ENCODE peak calls at places on chromosome 5, in five cellular contexts. One of them, this sample, is unnamed.

GRCh38 chr5:122091942-122092600 is 14.0 kb upstream of the LOX start:
- DNase-seq in CD8-positive, alpha-beta T cell: no peak
- DNase-seq in breast epithelium: no peak
- DNase-seq in psoas muscle: no peak
- DNase-seq in body of pancreas: no peak
- DNase-seq in this sample: no peak

GRCh38 chr5:166865206-166865605 is 1426.2 kb upstream of the WWC1 start:
- DNase-seq in body of pancreas: no peak
- DNase-seq in breast epithelium: no peak
- DNase-seq in CD8-positive, alpha-beta T cell: no peak
- DNase-seq in psoas muscle: no peak
- DNase-seq in this sample: no peak

GRCh38 chr5:72347801-72348305 is 27.7 kb downstream of the PTCD2 start:
- DNase-seq in body of pancreas: no peak
- DNase-seq in CD8-positive, alpha-beta T cell: no peak
- DNase-seq in breast epithelium: no peak
- DNase-seq in psoas muscle: no peak
- DNase-seq in this sample: peak

GRCh38 chr5:126628102-126628501 is 27.4 kb downstream of the PHAX start:
- DNase-seq in body of pancreas: no peak
- DNase-seq in CD8-positive, alpha-beta T cell: no peak
- DNase-seq in psoas muscle: no peak
- DNase-seq in breast epithelium: no peak
- DNase-seq in this sample: no peak

GRCh38 chr5:181059297-181060230 is 19.5 kb downstream of the BTNL9 start:
- DNase-seq in CD8-positive, alpha-beta T cell: no peak
- DNase-seq in psoas muscle: no peak
- DNase-seq in body of pancreas: no peak
- DNase-seq in breast epithelium: no peak
- DNase-seq in this sample: no peak

GRCh38 chr5:111635946-111636315 is 121.1 kb downstream of the NREP start:
- DNase-seq in body of pancreas: no peak
- DNase-seq in CD8-positive, alpha-beta T cell: no peak
- DNase-seq in breast epithelium: no peak
- DNase-seq in psoas muscle: no peak
- DNase-seq in this sample: peak

GRCh38 chr5:67094476-67095300 is 101.9 kb downstream of the CD180 start:
- DNase-seq in body of pancreas: no peak
- DNase-seq in CD8-positive, alpha-beta T cell: no peak
- DNase-seq in psoas muscle: no peak
- DNase-seq in breast epithelium: no peak
- DNase-seq in this sample: peak

GRCh38 chr5:131186561-131187256 is 16.0 kb downstream of the LYRM7 start:
- DNase-seq in psoas muscle: no peak
- DNase-seq in CD8-positive, alpha-beta T cell: no peak
- DNase-seq in breast epithelium: no peak
- DNase-seq in body of pancreas: no peak
- DNase-seq in this sample: no peak

GRCh38 chr5:103000089-103000488 is 119.8 kb downstream of the GIN1 start:
- DNase-seq in body of pancreas: no peak
- DNase-seq in psoas muscle: no peak
- DNase-seq in CD8-positive, alpha-beta T cell: no peak
- DNase-seq in breast epithelium: no peak
- DNase-seq in this sample: no peak

GRCh38 chr5:142821733-142822487 is 51.7 kb downstream of the ARHGAP26 start:
- DNase-seq in body of pancreas: no peak
- DNase-seq in breast epithelium: no peak
- DNase-seq in psoas muscle: no peak
- DNase-seq in CD8-positive, alpha-beta T cell: no peak
- DNase-seq in this sample: no peak

GRCh38 chr5:178322736-178323540 is 90.3 kb upstream of the PHYKPL start:
- DNase-seq in body of pancreas: no peak
- DNase-seq in psoas muscle: no peak
- DNase-seq in breast epithelium: no peak
- DNase-seq in CD8-positive, alpha-beta T cell: no peak
- DNase-seq in this sample: no peak

GRCh38 chr5:35101016-35101415 is 53.3 kb upstream of the AGXT2 start:
- DNase-seq in body of pancreas: no peak
- DNase-seq in breast epithelium: no peak
- DNase-seq in CD8-positive, alpha-beta T cell: no peak
- DNase-seq in psoas muscle: no peak
- DNase-seq in this sample: no peak

GRCh38 chr5:83368317-83368716 is 103.2 kb upstream of the VCAN start:
- DNase-seq in CD8-positive, alpha-beta T cell: no peak
- DNase-seq in breast epithelium: no peak
- DNase-seq in body of pancreas: no peak
- DNase-seq in psoas muscle: no peak
- DNase-seq in this sample: peak

GRCh38 chr5:139061274-139061673 is 136.9 kb downstream of the SIL1 start:
- DNase-seq in psoas muscle: peak
- DNase-seq in breast epithelium: peak
- DNase-seq in body of pancreas: peak
- DNase-seq in CD8-positive, alpha-beta T cell: no peak
- DNase-seq in this sample: no peak

GRCh38 chr5:124644138-124644537 is 102.3 kb downstream of the ZNF608 start:
- DNase-seq in CD8-positive, alpha-beta T cell: no peak
- DNase-seq in psoas muscle: no peak
- DNase-seq in breast epithelium: no peak
- DNase-seq in body of pancreas: no peak
- DNase-seq in this sample: no peak

GRCh38 chr5:37886207-37886905 is 46.5 kb upstream of the GDNF start:
- DNase-seq in psoas muscle: no peak
- DNase-seq in CD8-positive, alpha-beta T cell: no peak
- DNase-seq in breast epithelium: no peak
- DNase-seq in body of pancreas: no peak
- DNase-seq in this sample: no peak

GRCh38 chr5:143456952-143457547 is 53.6 kb upstream of the NR3C1 start:
- DNase-seq in breast epithelium: no peak
- DNase-seq in psoas muscle: no peak
- DNase-seq in CD8-positive, alpha-beta T cell: no peak
- DNase-seq in body of pancreas: no peak
- DNase-seq in this sample: no peak

GRCh38 chr5:121640298-121640697 is 211.4 kb upstream of the FTMT start:
- DNase-seq in psoas muscle: peak
- DNase-seq in CD8-positive, alpha-beta T cell: no peak
- DNase-seq in breast epithelium: no peak
- DNase-seq in body of pancreas: no peak
- DNase-seq in this sample: no peak

GRCh38 chr5:36876965-36877666 is 547 bp downstream of the NIPBL start:
- DNase-seq in body of pancreas: peak
- DNase-seq in breast epithelium: peak
- DNase-seq in psoas muscle: peak
- DNase-seq in CD8-positive, alpha-beta T cell: peak
- DNase-seq in this sample: no peak

GRCh38 chr5:112338681-112339337 is 80.3 kb downstream of the EPB41L4A start:
- DNase-seq in CD8-positive, alpha-beta T cell: no peak
- DNase-seq in breast epithelium: peak
- DNase-seq in psoas muscle: no peak
- DNase-seq in body of pancreas: no peak
- DNase-seq in this sample: no peak

GRCh38 chr5:137220523-137220927 is 278.6 kb downstream of the SPOCK1 start:
- DNase-seq in psoas muscle: no peak
- DNase-seq in breast epithelium: no peak
- DNase-seq in CD8-positive, alpha-beta T cell: no peak
- DNase-seq in body of pancreas: no peak
- DNase-seq in this sample: peak

GRCh38 chr5:132427285-132428146 is 58.0 kb downstream of the SLC22A5 start:
- DNase-seq in body of pancreas: peak
- DNase-seq in breast epithelium: no peak
- DNase-seq in psoas muscle: no peak
- DNase-seq in CD8-positive, alpha-beta T cell: peak
- DNase-seq in this sample: no peak

GRCh38 chr5:67204821-67205220 is 8.2 kb upstream of the CD180 start:
- DNase-seq in psoas muscle: no peak
- DNase-seq in breast epithelium: no peak
- DNase-seq in body of pancreas: no peak
- DNase-seq in CD8-positive, alpha-beta T cell: no peak
- DNase-seq in this sample: no peak

GRCh38 chr5:119321569-119322311 is 34.1 kb upstream of the TNFAIP8 start:
- DNase-seq in psoas muscle: no peak
- DNase-seq in CD8-positive, alpha-beta T cell: no peak
- DNase-seq in body of pancreas: no peak
- DNase-seq in breast epithelium: no peak
- DNase-seq in this sample: no peak

GRCh38 chr5:72363146-72363802 is 43.1 kb downstream of the PTCD2 start:
- DNase-seq in psoas muscle: no peak
- DNase-seq in body of pancreas: no peak
- DNase-seq in CD8-positive, alpha-beta T cell: no peak
- DNase-seq in breast epithelium: no peak
- DNase-seq in this sample: peak

GRCh38 chr5:41120600-41120999 is 49.5 kb upstream of the MROH2B start:
- DNase-seq in breast epithelium: no peak
- DNase-seq in psoas muscle: peak
- DNase-seq in body of pancreas: no peak
- DNase-seq in CD8-positive, alpha-beta T cell: no peak
- DNase-seq in this sample: no peak

GRCh38 chr5:79508354-79508753 is 5.6 kb downstream of the HOMER1 start:
- DNase-seq in CD8-positive, alpha-beta T cell: no peak
- DNase-seq in breast epithelium: no peak
- DNase-seq in body of pancreas: no peak
- DNase-seq in psoas muscle: no peak
- DNase-seq in this sample: no peak

GRCh38 chr5:138955672-138956295 is 80.6 kb upstream of the LRRTM2 start:
- DNase-seq in breast epithelium: no peak
- DNase-seq in CD8-positive, alpha-beta T cell: no peak
- DNase-seq in body of pancreas: peak
- DNase-seq in psoas muscle: no peak
- DNase-seq in this sample: no peak

GRCh38 chr5:170169996-170170395 is 62.8 kb upstream of the C5orf58 start:
- DNase-seq in breast epithelium: no peak
- DNase-seq in psoas muscle: no peak
- DNase-seq in CD8-positive, alpha-beta T cell: no peak
- DNase-seq in body of pancreas: no peak
- DNase-seq in this sample: no peak

GRCh38 chr5:53425598-53426516 is 54.6 kb upstream of the FST start:
- DNase-seq in breast epithelium: no peak
- DNase-seq in psoas muscle: no peak
- DNase-seq in body of pancreas: peak
- DNase-seq in CD8-positive, alpha-beta T cell: no peak
- DNase-seq in this sample: no peak

GRCh38 chr5:80931423-80931822 is 28.7 kb upstream of the RASGRF2 start:
- DNase-seq in CD8-positive, alpha-beta T cell: no peak
- DNase-seq in psoas muscle: no peak
- DNase-seq in breast epithelium: no peak
- DNase-seq in body of pancreas: no peak
- DNase-seq in this sample: no peak

GRCh38 chr5:80934751-80935150 is 25.4 kb upstream of the RASGRF2 start:
- DNase-seq in psoas muscle: no peak
- DNase-seq in breast epithelium: no peak
- DNase-seq in body of pancreas: no peak
- DNase-seq in CD8-positive, alpha-beta T cell: no peak
- DNase-seq in this sample: no peak

GRCh38 chr5:80937591-80937990 is 22.6 kb upstream of the RASGRF2 start:
- DNase-seq in body of pancreas: no peak
- DNase-seq in psoas muscle: no peak
- DNase-seq in CD8-positive, alpha-beta T cell: no peak
- DNase-seq in breast epithelium: no peak
- DNase-seq in this sample: no peak

GRCh38 chr5:80933061-80933460 is 27.1 kb upstream of the RASGRF2 start:
- DNase-seq in body of pancreas: no peak
- DNase-seq in CD8-positive, alpha-beta T cell: no peak
- DNase-seq in psoas muscle: no peak
- DNase-seq in breast epithelium: no peak
- DNase-seq in this sample: no peak

DNA sequence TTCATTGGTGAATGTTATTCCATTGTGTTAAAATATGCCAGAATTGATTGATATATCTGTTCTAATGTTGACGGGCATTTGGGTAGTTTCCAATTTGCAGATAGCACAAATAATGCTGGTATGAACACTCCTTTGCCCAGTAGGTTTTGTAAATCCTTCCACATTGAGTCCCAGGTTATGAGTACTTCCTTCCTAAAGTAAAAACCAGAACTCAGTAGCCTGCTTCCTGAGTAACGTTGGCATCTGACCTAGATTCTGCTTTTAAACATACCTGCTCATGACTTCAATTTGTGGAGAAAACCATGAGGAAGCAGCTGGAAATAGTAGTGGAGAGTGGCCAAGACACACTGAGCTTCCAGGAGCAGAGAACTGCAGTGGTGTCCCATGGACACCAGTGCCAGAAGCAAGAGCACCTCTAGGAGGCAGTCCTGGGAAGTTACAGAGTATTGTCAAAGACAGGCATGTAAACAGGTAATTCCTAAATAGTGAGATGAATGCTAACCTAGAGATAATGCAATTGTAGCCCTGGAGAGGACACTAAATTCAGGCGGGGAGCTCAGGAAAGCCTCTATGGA is 24.3 kb upstream of the RASGRF2 start:
- DNase-seq in CD8-positive, alpha-beta T cell: no peak
- DNase-seq in breast epithelium: no peak
- DNase-seq in psoas muscle: no peak
- DNase-seq in body of pancreas: no peak
- DNase-seq in this sample: no peak
- TF ChIP-seq CTCF in CD8-positive, alpha-beta T cell: no peak
- TF ChIP-seq CTCF in breast epithelium: no peak
- TF ChIP-seq CTCF in psoas muscle: no peak
- TF ChIP-seq CTCF in body of pancreas: no peak
- TF ChIP-seq CTCF in this sample: no peak

GRCh38 chr5:81192351-81192750 is 40.8 kb upstream of the CKMT2 start:
- DNase-seq in CD8-positive, alpha-beta T cell: no peak
- DNase-seq in breast epithelium: no peak
- DNase-seq in psoas muscle: no peak
- DNase-seq in body of pancreas: no peak
- DNase-seq in this sample: no peak
- TF ChIP-seq CTCF in CD8-positive, alpha-beta T cell: no peak
- TF ChIP-seq CTCF in breast epithelium: no peak
- TF ChIP-seq CTCF in psoas muscle: no peak
- TF ChIP-seq CTCF in body of pancreas: no peak
- TF ChIP-seq CTCF in this sample: no peak

GRCh38 chr5:153782589-153783238 is 256.0 kb downstream of the FAM114A2 start:
- DNase-seq in body of pancreas: no peak
- DNase-seq in CD8-positive, alpha-beta T cell: no peak
- DNase-seq in breast epithelium: no peak
- DNase-seq in psoas muscle: no peak
- DNase-seq in this sample: no peak
- TF ChIP-seq CTCF in body of pancreas: no peak
- TF ChIP-seq CTCF in CD8-positive, alpha-beta T cell: no peak
- TF ChIP-seq CTCF in breast epithelium: no peak
- TF ChIP-seq CTCF in psoas muscle: no peak
- TF ChIP-seq CTCF in this sample: no peak

GRCh38 chr5:148687427-148687826 is 33.1 kb upstream of the HTR4 start:
- DNase-seq in psoas muscle: no peak
- DNase-seq in CD8-positive, alpha-beta T cell: no peak
- DNase-seq in breast epithelium: no peak
- DNase-seq in body of pancreas: no peak
- DNase-seq in this sample: no peak
- TF ChIP-seq CTCF in psoas muscle: no peak
- TF ChIP-seq CTCF in CD8-positive, alpha-beta T cell: no peak
- TF ChIP-seq CTCF in breast epithelium: no peak
- TF ChIP-seq CTCF in body of pancreas: peak
- TF ChIP-seq CTCF in this sample: peak

GRCh38 chr5:76849767-76850291 is at the start of gene S100Z:
- DNase-seq in CD8-positive, alpha-beta T cell: no peak
- DNase-seq in psoas muscle: no peak
- DNase-seq in breast epithelium: no peak
- DNase-seq in body of pancreas: no peak
- DNase-seq in this sample: no peak
- TF ChIP-seq CTCF in CD8-positive, alpha-beta T cell: no peak
- TF ChIP-seq CTCF in psoas muscle: no peak
- TF ChIP-seq CTCF in breast epithelium: no peak
- TF ChIP-seq CTCF in body of pancreas: no peak
- TF ChIP-seq CTCF in this sample: no peak

GRCh38 chr5:135930029-135930948 is 24.5 kb downstream of the LECT2 start:
- DNase-seq in CD8-positive, alpha-beta T cell: no peak
- DNase-seq in psoas muscle: peak
- DNase-seq in breast epithelium: no peak
- DNase-seq in body of pancreas: no peak
- DNase-seq in this sample: no peak
- TF ChIP-seq CTCF in CD8-positive, alpha-beta T cell: no peak
- TF ChIP-seq CTCF in psoas muscle: no peak
- TF ChIP-seq CTCF in breast epithelium: no peak
- TF ChIP-seq CTCF in body of pancreas: no peak
- TF ChIP-seq CTCF in this sample: no peak